ENCODE peak calls at places on chromosomes 11 and 22, in nine cellular contexts. R is AG08396; O is CD8-positive, alpha-beta memory T cell; L is skeletal muscle cell; G is activated effector memory CD4-positive, alpha-beta T cell treated with anti-CD3 and anti-CD28 coated beads, Interleukin-2, amount 50 U/mL, for 16 hours; D is stimulated activated CD8-positive, alpha-beta memory T cell treated with anti-CD3 and anti-CD28 coated beads, Interleukin-2, amount 100 ng/mL, for 1 hour; M is CD8-positive, alpha-beta T cell; N is HFF-Myc; S is stimulated activated CD4-positive, alpha-beta T cell treated with anti-CD3 and anti-CD28 coated beads, Interleukin-15, amount 100 ng/mL, for 1 hour. E is an unnamed sample.

GRCh38 chr11:28526406-28526751 is 418.2 kb downstream of the METTL15 start:
- DNase-seq in L (no peak), M (no peak), O (no peak), S (no peak), N (no peak), D (no peak), R (no peak), G (no peak), E (no peak)

GRCh38 chr22:20552913-20553401 is 45.5 kb downstream of the MED15 start:
- DNase-seq in G (no peak), O (no peak), L (no peak), N (no peak), S (no peak), M (no peak), R (peak; percentile 77), D (no peak), E (no peak)

GRCh38 chr11:64688534-64688982 is 34.4 kb downstream of the NRXN2 start:
- DNase-seq in O (peak; percentile 87), S (peak; percentile 75), L (peak; percentile 46), G (peak; percentile 95), D (peak; percentile 83), R (peak; percentile 91), N (no peak), M (peak; percentile 88), E (peak; percentile 87)

GRCh38 chr22:49328076-49328475 is 499.6 kb downstream of the BRD1 start:
- DNase-seq in S (no peak), R (no peak), O (no peak), L (no peak), D (no peak), G (peak; percentile 52), M (no peak), N (no peak), E (no peak)

GRCh38 chr22:31929126-31929928 is 15.0 kb upstream of the YWHAH start:
- DNase-seq in G (no peak), N (peak; percentile 38), D (no peak), M (no peak), R (peak; percentile 26), S (no peak), O (no peak), L (peak; percentile 13), E (no peak)

GRCh38 chr11:12995211-12995610 is 13.9 kb upstream of the RASSF10 start:
- DNase-seq in R (no peak), G (no peak), N (no peak), M (no peak), S (no peak), D (no peak), L (no peak), O (no peak), E (no peak)

GRCh38 chr11:93573184-93573583 is 30.0 kb upstream of the SMCO4 start:
- DNase-seq in D (no peak), S (no peak), G (no peak), O (no peak), N (no peak), L (no peak), M (no peak), R (no peak), E (no peak)

GRCh38 chr11:46554205-46555162 is 39.3 kb downstream of the AMBRA1 start:
- DNase-seq in O (no peak), G (no peak), M (no peak), S (no peak), N (no peak), D (no peak), R (peak; percentile 38), L (peak; percentile 62), E (no peak)

GRCh38 chr11:8872017-8872416 is 39.0 kb upstream of the AKIP1 start:
- DNase-seq in G (no peak), R (no peak), N (no peak), L (no peak), M (no peak), S (no peak), D (no peak), O (no peak), E (no peak)

GRCh38 chr11:2178906-2179494 is 7.4 kb upstream of the TH start:
- DNase-seq in O (no peak), D (no peak), S (no peak), N (no peak), R (peak; percentile 56), G (no peak), L (no peak), M (no peak), E (no peak)

GRCh38 chr11:12482839-12483238 is 105.5 kb downstream of the PARVA start:
- DNase-seq in M (no peak), D (no peak), G (no peak), S (no peak), R (no peak), L (no peak), N (no peak), O (no peak), E (no peak)

GRCh38 chr11:68036717-68037239 is 2.0 kb upstream of the TCIRG1 start:
- DNase-seq in R (no peak), D (no peak), O (no peak), G (no peak), N (no peak), S (no peak), L (no peak), M (no peak), E (no peak)

GRCh38 chr22:21690401-21690801 is 24.6 kb downstream of the PPIL2 start:
- DNase-seq in R (no peak), G (no peak), D (no peak), S (no peak), L (no peak), O (no peak), N (no peak), M (no peak), E (no peak)

GRCh38 chr22:42397332-42398246 is 34.6 kb downstream of the NFAM1 start:
- DNase-seq in S (no peak), N (no peak), G (no peak), L (no peak), D (no peak), O (no peak), R (no peak), M (no peak), E (no peak)

GRCh38 chr11:116294630-116295029 is 478.2 kb downstream of the BUD13 start:
- DNase-seq in G (no peak), O (no peak), R (no peak), S (no peak), M (no peak), N (no peak), D (no peak), L (no peak), E (no peak)

GRCh38 chr11:74824285-74824982 is 75.8 kb downstream of the RNF169 start:
- DNase-seq in D (no peak), G (no peak), L (no peak), R (no peak), M (no peak), N (no peak), O (no peak), S (no peak), E (no peak)

GRCh38 chr22:49997932-49998717 is 14.4 kb downstream of the IL17REL start:
- DNase-seq in M (no peak), L (no peak), G (peak; percentile 61), N (no peak), O (no peak), S (no peak), D (no peak), R (no peak), E (no peak)

GRCh38 chr11:125425601-125426000 is 70.5 kb downstream of the FEZ1 start:
- DNase-seq in G (no peak), R (no peak), L (no peak), M (no peak), D (no peak), O (no peak), S (no peak), N (no peak), E (no peak)

GRCh38 chr11:126871792-126872191 is 128.8 kb downstream of the KIRREL3 start:
- DNase-seq in M (no peak), O (no peak), N (no peak), R (no peak), D (no peak), L (no peak), S (no peak), G (no peak), E (no peak)

GRCh38 chr11:60937811-60938210 is 13.6 kb downstream of the TMEM132A start:
- DNase-seq in L (no peak), D (no peak), G (no peak), S (no peak), M (no peak), R (no peak), N (no peak), O (no peak), E (no peak)

GRCh38 chr11:57588038-57588710 is 9.3 kb upstream of the SERPING1 start:
- DNase-seq in O (no peak), R (no peak), D (no peak), L (no peak), N (no peak), M (no peak), S (no peak), G (no peak), E (no peak)

GRCh38 chr11:47464479-47464878 is 15.5 kb upstream of the RAPSN start:
- DNase-seq in S (no peak), N (no peak), L (no peak), M (no peak), D (no peak), O (no peak), R (no peak), G (peak; percentile 17), E (no peak)

GRCh38 chr11:70233511-70233919 is 30.4 kb downstream of the FADD start:
- DNase-seq in S (no peak), G (no peak), D (no peak), N (no peak), L (peak; percentile 57), O (no peak), R (peak; percentile 52), M (no peak), E (no peak)

GRCh38 chr22:20299736-20300136 is 20.1 kb downstream of the DGCR6L start:
- DNase-seq in D (no peak), N (no peak), R (no peak), M (no peak), L (no peak), S (no peak), O (no peak), G (no peak), E (no peak)

GRCh38 chr11:69889400-69890372 is 70.5 kb upstream of the FGF3 start:
- DNase-seq in L (no peak), G (no peak), S (no peak), O (no peak), N (no peak), M (no peak), R (no peak), D (no peak), E (no peak)

GRCh38 chr11:68965901-68966868 is 14.6 kb downstream of the MRGPRD start:
- DNase-seq in O (no peak), M (peak; percentile 7), G (peak; percentile 65), N (no peak), S (no peak), L (no peak), D (no peak), R (no peak), E (peak; percentile 38)